ENCODE peak calls at places on chromosomes 11 and 22, in five cellular contexts. One of them, this sample, is unnamed.

GRCh38 chr11:69888671-69889076 is 69.5 kb upstream of the FGF3 start:
- DNase-seq in upper lobe of right lung: no peak
- DNase-seq in fibroblast of the aortic adventitia: peak; percentile 65
- DNase-seq in fibroblast of pulmonary artery: peak; percentile 65
- DNase-seq in tibial artery: no peak
- DNase-seq in this sample: peak; percentile 71

GRCh38 chr11:80320765-80321164 is 879.9 kb upstream of the TENM4 start:
- DNase-seq in fibroblast of pulmonary artery: no peak
- DNase-seq in fibroblast of the aortic adventitia: no peak
- DNase-seq in upper lobe of right lung: no peak
- DNase-seq in tibial artery: no peak
- DNase-seq in this sample: no peak

GRCh38 chr22:45832959-45833580 is 143.9 kb downstream of the WNT7B start:
- DNase-seq in tibial artery: no peak
- DNase-seq in fibroblast of the aortic adventitia: no peak
- DNase-seq in fibroblast of pulmonary artery: no peak
- DNase-seq in upper lobe of right lung: no peak
- DNase-seq in this sample: no peak

GRCh38 chr22:42848941-42849340 is 8.1 kb downstream of the ARFGAP3 start:
- DNase-seq in upper lobe of right lung: peak; percentile 39
- DNase-seq in fibroblast of the aortic adventitia: no peak
- DNase-seq in fibroblast of pulmonary artery: no peak
- DNase-seq in tibial artery: no peak
- DNase-seq in this sample: no peak

GRCh38 chr11:72353861-72354260 is 80.5 kb downstream of the CLPB start:
- DNase-seq in fibroblast of pulmonary artery: peak; percentile 28
- DNase-seq in upper lobe of right lung: no peak
- DNase-seq in fibroblast of the aortic adventitia: no peak
- DNase-seq in tibial artery: no peak
- DNase-seq in this sample: no peak

GRCh38 chr11:7251836-7252682 is at the start of gene SYT9:
- DNase-seq in tibial artery: no peak
- DNase-seq in fibroblast of pulmonary artery: peak; percentile 14
- DNase-seq in upper lobe of right lung: peak; percentile 79
- DNase-seq in fibroblast of the aortic adventitia: peak; percentile 15
- DNase-seq in this sample: peak; percentile 58

GRCh38 chr11:2533642-2534115 is 88.9 kb downstream of the KCNQ1 start:
- DNase-seq in fibroblast of pulmonary artery: peak; percentile 91
- DNase-seq in tibial artery: peak; percentile 62
- DNase-seq in upper lobe of right lung: peak; percentile 85
- DNase-seq in fibroblast of the aortic adventitia: peak; percentile 89
- DNase-seq in this sample: peak; percentile 58

GRCh38 chr11:61477126-61477525 is 31.4 kb upstream of the LRRC10B start:
- DNase-seq in upper lobe of right lung: no peak
- DNase-seq in fibroblast of pulmonary artery: no peak
- DNase-seq in tibial artery: peak; percentile 42
- DNase-seq in fibroblast of the aortic adventitia: peak; percentile 63
- DNase-seq in this sample: no peak

GRCh38 chr11:69044111-69045013 is 4.4 kb upstream of the TPCN2 start:
- DNase-seq in upper lobe of right lung: peak; percentile 85
- DNase-seq in fibroblast of pulmonary artery: peak; percentile 59
- DNase-seq in tibial artery: peak; percentile 69
- DNase-seq in fibroblast of the aortic adventitia: peak; percentile 49
- DNase-seq in this sample: no peak

GRCh38 chr11:99911116-99911515 is 776.0 kb upstream of the ARHGAP42 start:
- DNase-seq in tibial artery: no peak
- DNase-seq in upper lobe of right lung: no peak
- DNase-seq in fibroblast of the aortic adventitia: no peak
- DNase-seq in fibroblast of pulmonary artery: no peak
- DNase-seq in this sample: no peak

GRCh38 chr22:33539902-33540751 is 380.1 kb downstream of the LARGE1 start:
- DNase-seq in fibroblast of pulmonary artery: no peak
- DNase-seq in fibroblast of the aortic adventitia: peak; percentile 49
- DNase-seq in upper lobe of right lung: peak; percentile 77
- DNase-seq in tibial artery: peak; percentile 83
- DNase-seq in this sample: peak; percentile 22

GRCh38 chr11:130115218-130115617 is 44.4 kb upstream of the ST14 start:
- DNase-seq in tibial artery: no peak
- DNase-seq in upper lobe of right lung: no peak
- DNase-seq in fibroblast of pulmonary artery: peak; percentile 67
- DNase-seq in fibroblast of the aortic adventitia: peak; percentile 72
- DNase-seq in this sample: no peak

GRCh38 chr11:15307600-15307999 is 192.9 kb downstream of the INSC start:
- DNase-seq in fibroblast of the aortic adventitia: no peak
- DNase-seq in upper lobe of right lung: no peak
- DNase-seq in tibial artery: no peak
- DNase-seq in fibroblast of pulmonary artery: no peak
- DNase-seq in this sample: no peak

GRCh38 chr11:111983187-111983986 is 41.8 kb upstream of the DLAT start:
- DNase-seq in upper lobe of right lung: peak; percentile 80
- DNase-seq in fibroblast of pulmonary artery: no peak
- DNase-seq in tibial artery: no peak
- DNase-seq in fibroblast of the aortic adventitia: no peak
- DNase-seq in this sample: peak; percentile 51
- TF ChIP-seq CTCF in upper lobe of right lung: peak; percentile 7
- TF ChIP-seq CTCF in fibroblast of pulmonary artery: no peak
- TF ChIP-seq CTCF in tibial artery: no peak
- TF ChIP-seq CTCF in fibroblast of the aortic adventitia: no peak
- TF ChIP-seq CTCF in this sample: peak; percentile 40

GRCh38 chr11:115241899-115242298 is 262.3 kb downstream of the CADM1 start:
- DNase-seq in tibial artery: no peak
- DNase-seq in fibroblast of the aortic adventitia: no peak
- DNase-seq in upper lobe of right lung: no peak
- DNase-seq in fibroblast of pulmonary artery: no peak
- DNase-seq in this sample: no peak
- TF ChIP-seq CTCF in tibial artery: no peak
- TF ChIP-seq CTCF in fibroblast of the aortic adventitia: no peak
- TF ChIP-seq CTCF in upper lobe of right lung: no peak
- TF ChIP-seq CTCF in fibroblast of pulmonary artery: no peak
- TF ChIP-seq CTCF in this sample: no peak

DNA sequence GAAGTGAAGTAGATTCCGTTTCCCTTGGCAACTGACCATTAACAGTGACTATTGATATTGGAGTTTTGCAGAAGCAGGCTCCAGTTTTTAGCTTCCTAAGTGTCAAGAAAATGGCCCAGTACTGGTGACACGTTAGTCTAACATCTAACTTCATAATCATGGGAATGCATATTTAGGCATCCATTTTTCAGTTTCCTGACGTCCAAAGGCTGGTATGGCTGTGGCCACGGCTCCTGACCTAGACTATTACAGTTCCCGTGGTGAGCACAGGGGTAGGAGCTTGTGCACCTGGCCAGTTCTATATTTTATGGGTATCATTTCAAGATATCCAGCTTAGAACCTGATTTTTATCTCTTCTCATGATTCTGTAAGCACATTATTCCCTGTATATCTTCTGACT is 323.8 kb downstream of the GUCY1A2 start:
- DNase-seq in upper lobe of right lung: no peak
- DNase-seq in fibroblast of pulmonary artery: no peak
- DNase-seq in tibial artery: no peak
- DNase-seq in fibroblast of the aortic adventitia: no peak
- DNase-seq in this sample: no peak
- TF ChIP-seq CTCF in upper lobe of right lung: no peak
- TF ChIP-seq CTCF in fibroblast of pulmonary artery: no peak
- TF ChIP-seq CTCF in tibial artery: no peak
- TF ChIP-seq CTCF in fibroblast of the aortic adventitia: no peak
- TF ChIP-seq CTCF in this sample: no peak

DNA sequence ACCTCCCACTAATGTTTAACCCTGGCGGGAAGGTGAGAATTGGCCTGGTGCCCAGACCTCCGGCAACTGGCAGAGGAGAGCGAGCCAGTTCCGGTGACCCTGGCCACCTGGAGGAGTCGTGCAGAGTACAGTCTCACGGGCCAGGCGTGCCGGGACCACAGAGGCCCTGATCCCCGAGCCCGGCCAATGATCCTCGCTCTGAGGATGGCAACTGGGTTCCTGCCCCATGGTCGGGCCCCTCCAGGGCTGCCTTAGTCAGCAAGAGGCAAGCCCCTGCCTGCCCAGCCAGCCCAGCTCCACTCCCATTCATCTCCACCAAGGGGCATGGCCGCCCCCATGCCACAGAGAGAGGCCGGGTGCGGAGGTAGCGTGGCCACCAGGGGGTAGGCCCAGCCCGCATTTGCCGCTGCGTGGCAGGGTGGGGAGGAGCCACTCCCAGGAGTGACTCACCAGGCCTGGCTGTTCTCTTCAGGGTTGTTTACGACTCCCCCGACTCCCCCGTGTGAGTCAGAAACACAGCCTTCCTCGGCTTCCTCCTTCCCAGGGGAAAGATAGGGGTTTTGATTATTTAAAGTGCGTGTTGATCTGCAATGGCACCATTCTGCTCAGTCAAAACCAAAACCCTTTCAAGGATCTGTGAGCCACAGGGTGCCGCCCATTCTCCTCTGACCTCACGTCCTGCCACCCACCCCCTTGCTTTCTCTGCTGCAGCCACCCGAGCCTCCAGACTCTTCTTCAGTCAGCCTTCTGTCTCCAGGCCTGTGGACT is at the start of gene SLC25A45:
- DNase-seq in fibroblast of the aortic adventitia: peak; percentile 99
- DNase-seq in upper lobe of right lung: peak; percentile 96
- DNase-seq in tibial artery: peak; percentile 96
- DNase-seq in fibroblast of pulmonary artery: peak; percentile 99
- DNase-seq in this sample: peak; percentile 58
- TF ChIP-seq CTCF in fibroblast of the aortic adventitia: peak; percentile 76
- TF ChIP-seq CTCF in upper lobe of right lung: peak; percentile 84
- TF ChIP-seq CTCF in tibial artery: peak; percentile 98
- TF ChIP-seq CTCF in fibroblast of pulmonary artery: peak; percentile 63
- TF ChIP-seq CTCF in this sample: peak; percentile 67

DNA sequence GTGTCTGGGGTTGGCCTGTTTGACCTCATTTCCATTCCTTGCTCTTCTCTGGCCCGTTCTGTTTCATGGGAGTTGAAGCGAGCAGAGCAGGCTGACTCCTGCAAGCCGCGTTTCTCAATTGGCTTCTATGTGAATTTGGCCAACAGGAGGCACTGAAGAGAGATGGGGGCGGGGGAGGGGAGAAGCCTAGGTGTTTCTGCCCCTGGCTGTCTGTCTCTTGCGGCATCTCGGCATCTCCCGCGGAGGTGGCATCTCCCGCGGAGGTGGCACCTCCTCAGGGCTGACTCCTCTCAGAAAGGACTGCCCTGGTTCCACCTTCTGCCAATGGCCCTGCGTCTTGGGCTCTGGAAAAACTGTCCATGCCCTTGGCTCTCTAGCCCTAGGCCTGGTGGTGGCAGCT is 125.6 kb upstream of the CSNK2A3 start:
- DNase-seq in upper lobe of right lung: no peak
- DNase-seq in fibroblast of the aortic adventitia: no peak
- DNase-seq in fibroblast of pulmonary artery: no peak
- DNase-seq in tibial artery: no peak
- DNase-seq in this sample: no peak
- TF ChIP-seq CTCF in upper lobe of right lung: no peak
- TF ChIP-seq CTCF in fibroblast of the aortic adventitia: no peak
- TF ChIP-seq CTCF in fibroblast of pulmonary artery: no peak
- TF ChIP-seq CTCF in tibial artery: no peak
- TF ChIP-seq CTCF in this sample: no peak

DNA sequence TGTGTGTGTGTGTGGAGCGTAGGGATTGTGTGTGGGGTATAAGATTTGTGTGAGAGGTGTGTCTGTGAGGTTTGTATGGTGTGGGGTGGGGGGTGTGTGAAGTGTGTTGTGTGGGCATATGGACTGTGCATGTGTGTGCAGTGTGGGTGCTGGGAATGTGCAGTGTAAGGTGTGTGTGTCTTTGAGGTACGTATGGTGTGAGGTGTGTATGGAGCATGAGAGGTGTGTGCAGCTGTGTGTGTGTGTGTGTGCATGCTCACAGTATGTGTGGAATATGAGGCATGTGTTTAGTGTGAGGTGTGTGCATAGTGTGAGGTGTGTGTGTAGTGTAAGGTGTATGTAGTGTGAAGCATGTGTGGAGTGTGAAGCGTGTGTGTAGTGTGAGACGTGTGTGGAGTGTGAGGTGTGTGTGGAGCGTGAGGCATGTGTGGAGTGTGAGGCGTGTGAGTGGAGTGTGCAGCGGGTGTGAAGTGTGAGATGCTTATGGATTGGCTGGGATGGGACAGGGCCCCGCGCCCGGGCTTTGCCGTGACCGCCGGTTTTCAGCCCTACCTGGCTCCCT is 1.7 kb upstream of the TMPRSS6 start:
- DNase-seq in tibial artery: no peak
- DNase-seq in upper lobe of right lung: no peak
- DNase-seq in fibroblast of pulmonary artery: no peak
- DNase-seq in fibroblast of the aortic adventitia: no peak
- DNase-seq in this sample: no peak
- TF ChIP-seq CTCF in tibial artery: no peak
- TF ChIP-seq CTCF in upper lobe of right lung: no peak
- TF ChIP-seq CTCF in fibroblast of pulmonary artery: no peak
- TF ChIP-seq CTCF in fibroblast of the aortic adventitia: no peak
- TF ChIP-seq CTCF in this sample: no peak

GRCh38 chr11:36056160-36056751 is 112.4 kb downstream of the LDLRAD3 start:
- DNase-seq in fibroblast of pulmonary artery: peak; percentile 80
- DNase-seq in tibial artery: no peak
- DNase-seq in upper lobe of right lung: no peak
- DNase-seq in fibroblast of the aortic adventitia: peak; percentile 49
- DNase-seq in this sample: no peak
- TF ChIP-seq CTCF in fibroblast of pulmonary artery: peak; percentile 70
- TF ChIP-seq CTCF in tibial artery: no peak
- TF ChIP-seq CTCF in upper lobe of right lung: peak; percentile 43
- TF ChIP-seq CTCF in fibroblast of the aortic adventitia: peak; percentile 56
- TF ChIP-seq CTCF in this sample: peak; percentile 63

GRCh38 chr22:21657361-21658118 is 8.3 kb upstream of the PPIL2 start:
- DNase-seq in tibial artery: no peak
- DNase-seq in fibroblast of pulmonary artery: peak; percentile 18
- DNase-seq in upper lobe of right lung: peak; percentile 92
- DNase-seq in fibroblast of the aortic adventitia: no peak
- DNase-seq in this sample: peak; percentile 75
- TF ChIP-seq CTCF in tibial artery: no peak
- TF ChIP-seq CTCF in fibroblast of pulmonary artery: no peak
- TF ChIP-seq CTCF in upper lobe of right lung: peak; percentile 30
- TF ChIP-seq CTCF in fibroblast of the aortic adventitia: peak; percentile 7
- TF ChIP-seq CTCF in this sample: peak; percentile 42

DNA sequence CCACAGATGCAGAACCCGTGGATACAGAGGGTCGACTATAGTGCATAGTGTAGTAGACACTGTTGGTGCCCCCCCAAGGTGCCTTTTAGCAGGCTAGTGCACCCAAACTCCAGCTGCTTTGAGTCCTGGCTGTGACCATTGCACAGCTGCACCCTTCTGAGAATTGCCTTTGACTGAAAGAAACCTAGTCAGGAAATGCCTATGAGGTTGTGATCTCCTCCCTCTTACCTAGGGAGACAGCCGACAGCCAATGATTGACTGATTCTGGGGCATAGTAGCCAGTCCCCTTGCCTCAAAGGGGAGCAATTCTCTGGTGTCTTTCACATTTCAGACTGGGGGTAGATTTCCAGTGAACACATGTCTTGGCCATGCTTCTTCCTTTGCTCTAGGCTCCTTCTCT is 74.2 kb downstream of the DCDC1 start:
- DNase-seq in fibroblast of pulmonary artery: no peak
- DNase-seq in tibial artery: no peak
- DNase-seq in upper lobe of right lung: no peak
- DNase-seq in fibroblast of the aortic adventitia: no peak
- DNase-seq in this sample: no peak
- TF ChIP-seq CTCF in fibroblast of pulmonary artery: no peak
- TF ChIP-seq CTCF in tibial artery: no peak
- TF ChIP-seq CTCF in upper lobe of right lung: no peak
- TF ChIP-seq CTCF in fibroblast of the aortic adventitia: no peak
- TF ChIP-seq CTCF in this sample: no peak

GRCh38 chr11:119673389-119674336 is 55.3 kb downstream of the NECTIN1 start:
- DNase-seq in fibroblast of the aortic adventitia: no peak
- DNase-seq in fibroblast of pulmonary artery: no peak
- DNase-seq in upper lobe of right lung: no peak
- DNase-seq in tibial artery: no peak
- DNase-seq in this sample: no peak
- TF ChIP-seq CTCF in fibroblast of the aortic adventitia: no peak
- TF ChIP-seq CTCF in fibroblast of pulmonary artery: no peak
- TF ChIP-seq CTCF in upper lobe of right lung: no peak
- TF ChIP-seq CTCF in tibial artery: no peak
- TF ChIP-seq CTCF in this sample: no peak